ENCODE peak calls at places on chromosomes 7 and 10, in eight cellular contexts. K, T, H, I, Z, W, D and U are unnamed samples.

GRCh38 chr10:37479469-37479868 is 354.1 kb downstream of the ANKRD30A start:
- DNase-seq in Z (no peak), W (no peak), K (no peak), H (no peak), I (no peak), D (no peak), T (no peak), U (no peak)

GRCh38 chr7:65438593-65438992 is 64.9 kb downstream of the ZNF92 start:
- DNase-seq in W (no peak), T (no peak), K (no peak), H (peak), D (no peak), Z (no peak), I (no peak), U (no peak)

GRCh38 chr10:15792777-15793176 is 67.5 kb downstream of the MINDY3 start:
- DNase-seq in I (no peak), Z (no peak), W (no peak), H (no peak), D (no peak), T (no peak), K (no peak), U (no peak)

GRCh38 chr7:156892086-156892800 is 740 bp downstream of the LMBR1 start:
- DNase-seq in Z (peak), H (peak), T (peak), D (peak), W (peak), I (peak), K (peak), U (peak)

GRCh38 chr7:87600130-87601124 is at the start of gene ABCB1:
- DNase-seq in T (peak), Z (peak), H (peak), K (peak), W (peak), D (peak), I (peak), U (peak)

GRCh38 chr7:79876769-79877362 is 257.8 kb upstream of the GNAI1 start:
- DNase-seq in T (no peak), H (no peak), D (no peak), K (no peak), I (no peak), W (no peak), Z (no peak), U (no peak)

GRCh38 chr7:66043681-66044497 is 31.7 kb upstream of the ASL start:
- DNase-seq in H (peak), T (peak), D (peak), Z (peak), K (peak), I (peak), W (peak), U (peak)

GRCh38 chr7:55363386-55364170 is 1.6 kb upstream of the LANCL2 start:
- DNase-seq in Z (no peak), T (no peak), W (no peak), I (peak), D (no peak), K (no peak), H (no peak), U (no peak)

GRCh38 chr10:109480836-109481235 is 442.5 kb downstream of the XPNPEP1 start:
- DNase-seq in H (no peak), K (no peak), D (no peak), Z (no peak), W (no peak), I (no peak), T (no peak), U (no peak)

GRCh38 chr10:18533921-18534320 is 117.5 kb downstream of the NSUN6 start:
- DNase-seq in I (no peak), Z (no peak), T (no peak), W (no peak), K (no peak), H (no peak), D (no peak), U (no peak)

GRCh38 chr10:106680061-106680460 is 484.4 kb downstream of the SORCS1 start:
- DNase-seq in T (no peak), Z (no peak), D (no peak), H (no peak), I (no peak), W (no peak), K (no peak), U (no peak)

GRCh38 chr7:47453093-47454056 is 128.5 kb downstream of the TNS3 start:
- DNase-seq in W (no peak), T (peak), D (peak), K (no peak), I (peak), H (peak), Z (no peak), U (peak)

GRCh38 chr7:148503900-148504487 is 86.6 kb upstream of the C7orf33 start:
- DNase-seq in I (no peak), D (no peak), H (peak), Z (no peak), T (no peak), K (peak), W (no peak), U (no peak)

GRCh38 chr10:12050528-12050927 is 7.9 kb upstream of the UPF2 start:
- DNase-seq in H (no peak), W (no peak), T (no peak), I (no peak), K (no peak), D (no peak), Z (no peak), U (no peak)

GRCh38 chr7:1811850-1812692 is 142.0 kb downstream of the ELFN1 start:
- DNase-seq in Z (peak), H (peak), D (no peak), T (no peak), I (no peak), K (no peak), W (no peak), U (no peak)

GRCh38 chr7:50696810-50697582 is 85.7 kb downstream of the GRB10 start:
- DNase-seq in W (no peak), D (no peak), Z (no peak), H (no peak), T (no peak), I (no peak), K (peak), U (no peak)

GRCh38 chr7:123615344-123615743 is 13.7 kb downstream of the ASB15 start:
- DNase-seq in T (no peak), H (peak), W (no peak), D (no peak), Z (no peak), I (no peak), K (no peak), U (no peak)

GRCh38 chr10:85858776-85859515 is 507.6 kb downstream of the GRID1 start:
- DNase-seq in Z (no peak), D (no peak), W (no peak), T (no peak), K (no peak), H (no peak), I (no peak), U (no peak)

GRCh38 chr10:73577788-73578187 is 13.4 kb downstream of the USP54 start:
- DNase-seq in K (peak), I (no peak), W (no peak), D (peak), H (peak), Z (peak), T (peak), U (peak)

GRCh38 chr10:127715782-127716378 is 21.1 kb upstream of the FOXI2 start:
- DNase-seq in D (no peak), T (no peak), H (no peak), W (no peak), K (peak), Z (no peak), I (no peak), U (no peak)

GRCh38 chr7:28128608-28129007 is 52.0 kb downstream of the JAZF1 start:
- DNase-seq in D (no peak), K (no peak), H (no peak), I (no peak), T (no peak), W (no peak), Z (no peak), U (no peak)

GRCh38 chr10:44752451-44753441 is 158.4 kb upstream of the TMEM72 start:
- DNase-seq in I (no peak), W (no peak), Z (no peak), D (peak), K (no peak), H (no peak), T (no peak), U (no peak)

GRCh38 chr10:104259456-104259855 is 4.8 kb downstream of the GSTO1 start:
- DNase-seq in W (no peak), T (no peak), Z (no peak), D (no peak), I (no peak), K (no peak), H (no peak), U (no peak)

GRCh38 chr10:86340176-86340990 is 26.2 kb downstream of the GRID1 start:
- DNase-seq in W (no peak), I (no peak), D (no peak), K (no peak), T (no peak), H (no peak), Z (no peak), U (peak)

GRCh38 chr10:10663587-10663986 is 354.1 kb upstream of the CELF2 start:
- DNase-seq in T (no peak), I (no peak), D (no peak), H (no peak), K (no peak), Z (no peak), W (no peak), U (no peak)

GRCh38 chr10:10661176-10661575 is 356.5 kb upstream of the CELF2 start:
- DNase-seq in I (no peak), D (no peak), K (no peak), H (no peak), Z (no peak), T (no peak), W (no peak), U (no peak)

GRCh38 chr10:10665750-10666149 is 351.9 kb upstream of the CELF2 start:
- DNase-seq in I (no peak), K (no peak), W (no peak), H (no peak), Z (no peak), D (no peak), T (no peak), U (no peak)

GRCh38 chr10:10660054-10660453 is 357.6 kb upstream of the CELF2 start:
- DNase-seq in K (no peak), W (no peak), Z (no peak), D (no peak), H (no peak), T (no peak), I (no peak), U (no peak)

DNA sequence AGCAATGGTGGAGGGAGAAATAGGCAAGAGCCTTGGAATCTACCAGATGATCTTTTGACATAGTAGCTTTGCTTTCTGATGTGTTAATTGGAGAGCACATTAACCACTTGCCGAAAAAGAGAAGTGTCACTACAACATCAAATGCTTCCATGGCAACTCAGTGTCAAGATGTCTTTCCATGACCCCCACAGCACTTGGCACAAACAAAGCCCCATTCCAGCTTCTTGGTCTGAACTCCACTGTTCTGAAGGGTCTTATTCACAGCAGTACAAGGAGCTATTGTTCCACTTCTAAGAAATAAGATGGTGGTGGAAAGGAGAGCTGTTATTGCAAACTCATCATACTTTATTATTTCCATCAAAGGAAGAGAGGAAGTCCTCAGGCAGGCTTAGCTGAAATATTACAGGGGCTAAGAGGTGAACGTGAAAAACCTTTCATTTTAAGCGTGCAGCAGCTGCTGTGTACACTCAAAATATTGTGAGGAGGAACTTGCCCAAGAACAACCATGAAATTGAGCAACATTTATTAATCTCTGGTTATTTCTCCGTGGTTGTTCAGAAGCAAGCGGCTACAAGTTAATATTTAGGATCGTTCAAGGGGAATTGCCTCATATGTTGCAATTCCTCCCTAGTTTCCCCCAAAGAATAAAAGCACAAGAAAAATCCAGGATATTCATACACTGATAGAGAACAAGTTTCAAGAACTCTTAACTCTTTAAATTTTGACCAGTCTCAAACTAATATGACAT is 354.8 kb upstream of the CELF2 start:
- DNase-seq in D (no peak), Z (no peak), W (no peak), T (no peak), H (no peak), I (no peak), K (no peak), U (no peak)
- H3K27ac ChIP-seq in D (no peak), Z (peak), W (no peak), T (no peak), H (no peak), I (peak), K (no peak), U (peak)

DNA sequence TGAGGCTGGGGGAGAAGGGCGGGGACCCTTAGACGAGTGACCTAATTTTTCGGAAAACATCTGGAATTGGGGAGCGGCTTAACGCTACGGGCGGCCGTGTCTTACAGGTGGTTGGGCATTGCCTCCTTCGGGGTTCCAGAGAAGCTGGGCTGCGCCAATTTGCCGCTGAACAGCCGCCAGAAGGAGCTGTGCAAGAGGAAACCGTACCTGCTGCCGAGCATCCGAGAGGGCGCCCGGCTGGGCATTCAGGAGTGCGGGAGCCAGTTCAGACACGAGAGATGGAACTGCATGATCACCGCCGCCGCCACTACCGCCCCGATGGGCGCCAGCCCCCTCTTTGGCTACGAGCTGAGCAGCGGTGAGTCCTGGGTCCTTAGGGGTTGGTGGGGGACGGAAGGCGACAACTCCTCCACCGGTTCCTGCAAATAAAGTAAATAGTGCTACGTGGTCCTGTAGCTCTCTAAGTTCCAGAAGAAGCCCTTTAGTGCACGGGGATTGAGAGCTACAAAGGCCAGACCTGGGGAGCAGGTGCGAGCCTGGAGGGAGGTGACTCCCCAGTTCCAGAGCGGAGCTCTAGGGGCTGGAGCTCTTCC is 756 bp downstream of the WNT16 start:
- DNase-seq in Z (peak), T (no peak), D (peak), H (peak), W (no peak), I (peak), K (peak), U (peak)
- TF ChIP-seq CTCF in Z (no peak), T (no peak), D (no peak), H (peak), W (no peak), I (no peak), K (peak), U (no peak)

DNA sequence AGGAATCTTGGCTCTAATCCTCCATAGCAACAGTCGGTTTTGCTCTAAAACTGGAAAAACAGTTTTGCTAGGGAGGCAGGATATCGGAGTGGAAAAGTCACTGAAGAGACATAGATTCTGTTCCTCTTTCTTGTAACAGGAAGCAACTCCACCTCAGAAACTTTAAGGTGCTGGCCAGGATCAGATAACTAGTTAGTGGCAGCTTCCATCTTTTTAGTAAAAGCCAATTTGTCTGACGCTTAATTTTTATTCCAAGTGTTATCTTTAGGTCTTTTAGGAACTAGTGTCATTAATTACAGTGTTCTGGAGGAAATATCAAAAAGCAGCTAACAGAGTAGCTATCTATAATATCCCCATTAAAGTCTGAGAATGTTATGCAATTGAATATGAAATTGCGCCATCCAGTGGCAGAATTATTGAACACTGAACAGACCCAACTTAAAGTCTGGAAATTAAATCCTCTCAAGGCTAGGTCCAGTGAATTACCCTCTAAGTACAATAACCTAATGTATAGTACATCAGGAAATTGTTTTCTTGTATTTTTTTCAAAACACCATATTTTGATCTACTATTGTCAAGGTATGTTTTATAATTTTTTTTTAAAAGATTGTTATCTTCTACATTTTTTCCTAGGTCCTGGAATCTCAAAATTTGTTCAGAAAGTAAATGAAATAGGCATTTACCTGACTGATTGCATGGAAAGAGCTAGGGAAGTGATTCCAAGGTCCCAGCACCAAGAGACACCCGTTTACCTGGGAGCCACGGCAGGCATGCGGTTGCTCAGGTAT is 65.9 kb upstream of the CC2D2B start:
- DNase-seq in I (no peak), W (peak), Z (no peak), H (peak), K (peak), T (peak), D (peak), U (no peak)
- H3K27ac ChIP-seq in I (peak), W (no peak), Z (no peak), H (no peak), K (no peak), T (peak), D (no peak), U (peak)

GRCh38 chr7:36047254-36047653 is 105.8 kb upstream of the EEPD1 start:
- DNase-seq in T (no peak), W (no peak), D (no peak), I (no peak), Z (no peak), H (no peak), K (peak), U (no peak)
- TF ChIP-seq CTCF in T (no peak), W (no peak), D (no peak), I (no peak), Z (no peak), H (peak), K (peak), U (no peak)

DNA sequence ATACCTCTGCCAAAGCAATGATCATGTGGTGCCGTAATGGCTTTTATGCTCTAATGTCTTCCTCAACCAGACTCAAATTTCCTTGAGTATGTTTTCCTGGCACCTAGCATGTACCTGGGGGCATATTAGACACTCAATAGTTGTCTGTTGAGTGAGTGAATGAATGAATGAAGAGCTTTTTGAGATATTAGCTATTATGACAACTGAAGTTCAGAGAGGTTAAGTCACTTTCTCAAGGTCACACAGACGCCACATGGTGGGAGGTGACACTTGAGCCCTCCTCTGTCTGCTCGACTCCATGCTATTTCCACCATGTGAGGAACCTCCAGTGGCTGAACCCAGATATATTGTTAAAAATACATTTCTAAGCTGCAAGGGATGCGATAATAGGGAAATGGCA is 132.1 kb downstream of the PRPF18 start:
- DNase-seq in I (no peak), K (no peak), H (no peak), T (no peak), D (no peak), W (no peak), Z (no peak), U (no peak)
- H3K27ac ChIP-seq in I (peak), K (no peak), H (peak), T (peak), D (peak), W (no peak), Z (peak), U (no peak)